ENCODE peak calls at places on chromosomes 12 and 14, in ten cellular contexts. A, C, P, N, Q, J, W, X, O and B are unnamed samples.

GRCh38 chr12:133057446-133057845 is 20.1 kb downstream of the ZNF84 start:
- DNase-seq in C (peak; percentile 2), O (no peak), Q (peak; percentile 10), P (no peak), A (no peak), J (no peak), X (no peak), W (no peak), N (no peak), B (no peak)

GRCh38 chr14:59360923-59361794 is 104.0 kb downstream of the GPR135 start:
- DNase-seq in O (no peak), J (peak; percentile 42), C (peak; percentile 82), X (no peak), P (peak; percentile 81), W (no peak), A (peak; percentile 28), N (peak; percentile 44), Q (peak; percentile 91), B (peak; percentile 74)

GRCh38 chr12:94098466-94098865 is 49.9 kb upstream of the PLXNC1 start:
- DNase-seq in P (no peak), W (no peak), A (no peak), O (no peak), X (no peak), Q (peak; percentile 33), N (no peak), J (no peak), C (peak; percentile 71), B (no peak)

GRCh38 chr14:38900887-38901286 is 202.1 kb downstream of the SEC23A start:
- DNase-seq in X (no peak), N (no peak), Q (no peak), O (no peak), C (no peak), J (no peak), A (no peak), W (no peak), P (no peak), B (no peak)

GRCh38 chr14:25150934-25151790 is 101.2 kb upstream of the STXBP6 start:
- DNase-seq in Q (peak; percentile 71), X (peak; percentile 63), C (peak; percentile 71), P (no peak), J (no peak), N (no peak), A (no peak), O (no peak), W (no peak), B (no peak)

GRCh38 chr14:34111505-34111904 is 160.6 kb upstream of the EGLN3 start:
- DNase-seq in O (no peak), X (no peak), Q (no peak), J (no peak), A (no peak), N (no peak), P (no peak), W (no peak), C (no peak), B (no peak)

GRCh38 chr12:71195338-71195896 is 37.6 kb upstream of the TSPAN8 start:
- DNase-seq in W (no peak), C (no peak), Q (no peak), O (no peak), J (no peak), X (no peak), P (no peak), N (no peak), A (no peak), B (peak; percentile 40)

GRCh38 chr14:34981743-34982420 is 910 bp upstream of the SRP54 start:
- DNase-seq in P (peak; percentile 79), Q (peak; percentile 84), C (peak; percentile 50), O (peak; percentile 59), X (peak; percentile 64), J (no peak), W (no peak), A (peak; percentile 32), N (no peak), B (no peak)

GRCh38 chr12:46261658-46262057 is 7.2 kb downstream of the SLC38A1 start:
- DNase-seq in O (no peak), P (no peak), A (no peak), C (no peak), N (no peak), J (no peak), X (no peak), Q (no peak), W (no peak), B (no peak)

GRCh38 chr12:4387607-4388006 is 8.1 kb upstream of the FGF23 start:
- DNase-seq in O (no peak), N (no peak), Q (no peak), C (no peak), P (no peak), X (no peak), W (no peak), A (no peak), J (no peak), B (no peak)

GRCh38 chr12:4388662-4389061 is 9.2 kb upstream of the FGF23 start:
- DNase-seq in J (no peak), A (no peak), W (no peak), C (no peak), P (no peak), O (no peak), X (no peak), Q (no peak), N (no peak), B (no peak)

GRCh38 chr12:4388032-4388431 is 8.5 kb upstream of the FGF23 start:
- DNase-seq in C (no peak), N (no peak), P (no peak), X (no peak), W (no peak), Q (no peak), J (no peak), A (no peak), O (no peak), B (no peak)

GRCh38 chr12:4383304-4383865 is 3.9 kb upstream of the FGF23 start:
- DNase-seq in W (peak; percentile 94), P (no peak), A (no peak), C (no peak), N (no peak), Q (no peak), J (no peak), O (no peak), X (peak; percentile 63), B (no peak)

GRCh38 chr12:4386756-4387155 is 7.2 kb upstream of the FGF23 start:
- DNase-seq in O (no peak), A (no peak), J (no peak), X (no peak), P (no peak), W (no peak), Q (no peak), N (no peak), C (no peak), B (no peak)
- H3K4me1 ChIP-seq in O (no peaks in the 10 kb centered on the region), A (no peaks in the 10 kb centered on the region), J (no peaks in the 10 kb centered on the region), X (no peaks in the 10 kb centered on the region), P (no peaks in the 10 kb centered on the region), W (no peaks in the 10 kb centered on the region), Q (no peaks in the 10 kb centered on the region), N (no peaks in the 10 kb centered on the region), C (no peaks in the 10 kb centered on the region), B (no peaks in the 10 kb centered on the region)

DNA sequence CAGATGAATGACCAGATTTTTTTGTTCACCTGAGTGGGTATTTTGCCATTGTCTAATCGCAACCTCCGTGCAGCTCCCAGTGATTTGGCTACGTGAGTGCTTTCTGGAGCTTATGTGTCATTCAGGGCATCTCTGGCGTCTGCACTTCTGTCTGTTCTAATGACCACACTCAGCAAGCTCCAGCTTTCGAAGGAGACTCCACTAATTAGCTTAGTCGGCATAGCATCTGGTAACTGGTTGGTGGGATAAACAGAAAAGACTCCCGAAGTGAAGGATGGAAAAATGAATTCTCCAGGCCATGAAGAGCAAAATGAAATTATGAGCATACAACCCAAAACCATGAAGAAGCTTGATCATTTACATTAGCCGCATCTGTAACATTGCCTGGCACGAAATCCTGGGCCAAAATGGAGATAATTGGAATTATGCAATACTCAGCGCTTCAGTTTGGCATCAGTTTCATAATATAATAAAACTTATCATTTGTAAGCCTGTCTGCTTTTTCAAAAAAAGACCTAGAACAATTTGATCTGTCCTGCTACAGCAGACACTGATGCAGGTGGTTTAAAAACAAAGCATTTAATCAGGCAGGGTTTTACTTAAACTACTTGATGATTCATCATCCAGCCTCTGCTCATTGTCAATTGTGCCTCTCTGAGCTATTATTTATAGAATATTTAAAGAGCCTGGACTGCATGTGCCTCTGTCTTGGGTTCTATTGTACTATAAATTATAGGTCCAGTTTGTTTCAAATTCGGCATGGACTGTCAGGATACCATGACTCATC is 87.4 kb downstream of the SYT1 start:
- DNase-seq in N (no peak), O (no peak), W (no peak), A (no peak), Q (peak; percentile 9), X (peak; percentile 18), P (no peak), C (no peak), J (no peak), B (no peak)
- H3K4me3 ChIP-seq in N (no peak overlapping the region), O (no peak overlapping the region), W (no peak overlapping the region), A (no peak overlapping the region), Q (no peak overlapping the region), X (no peak overlapping the region), P (no peak overlapping the region), C (no peak overlapping the region), J (no peak overlapping the region), B (no peak overlapping the region)

DNA sequence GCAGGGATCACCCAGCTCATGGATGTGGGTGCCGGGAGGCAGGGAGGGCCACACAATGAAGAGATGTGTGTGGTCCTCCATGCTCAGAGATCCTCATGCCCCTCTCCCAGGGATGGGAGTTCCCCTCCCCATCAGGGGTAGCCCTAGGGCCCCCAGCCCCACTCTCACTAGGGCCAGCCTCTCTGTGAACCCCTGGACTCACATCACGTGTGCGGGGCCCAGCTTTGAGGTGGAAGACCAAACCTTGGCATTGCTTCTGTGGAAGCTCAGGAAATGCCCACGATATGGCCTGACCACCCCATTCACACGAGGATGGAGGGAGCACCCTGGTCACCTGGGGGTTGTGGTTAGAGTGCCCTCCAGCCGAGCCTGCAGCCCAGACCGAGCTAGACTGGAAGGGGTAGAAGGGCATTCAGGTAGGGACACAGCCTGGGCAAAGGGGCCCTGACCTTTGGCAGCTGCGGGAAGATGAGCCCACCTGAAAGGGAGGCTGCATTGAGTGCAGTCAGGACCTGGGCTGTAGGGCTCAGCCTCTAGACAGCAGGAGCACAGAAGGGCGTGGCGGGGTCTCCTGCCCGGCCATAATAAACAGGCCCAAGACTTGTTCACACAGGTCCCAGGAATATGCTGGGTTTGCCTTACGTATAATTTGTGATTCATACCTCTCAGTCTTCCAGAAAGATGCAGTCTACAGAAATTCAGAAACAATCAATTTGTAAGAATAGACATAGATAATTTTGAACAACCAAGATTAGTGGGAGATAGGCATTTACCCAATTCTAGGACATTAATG is 34.8 kb upstream of the RCOR1 start:
- DNase-seq in C (no peak), A (no peak), Q (no peak), W (no peak), X (no peak), P (no peak), J (no peak), O (no peak), N (no peak), B (no peak)
- H3K4me1 ChIP-seq in C (peaks cover 1% of the 10 kb centered on the region), A (peaks cover 10% of the 10 kb centered on the region), Q (peaks cover 8% of the 10 kb centered on the region), W (peaks cover 3% of the 10 kb centered on the region), X (no peaks in the 10 kb centered on the region), P (peaks cover 9% of the 10 kb centered on the region), J (no peaks in the 10 kb centered on the region), O (peaks cover 5% of the 10 kb centered on the region), N (no peaks in the 10 kb centered on the region), B (peaks cover 4% of the 10 kb centered on the region)

DNA sequence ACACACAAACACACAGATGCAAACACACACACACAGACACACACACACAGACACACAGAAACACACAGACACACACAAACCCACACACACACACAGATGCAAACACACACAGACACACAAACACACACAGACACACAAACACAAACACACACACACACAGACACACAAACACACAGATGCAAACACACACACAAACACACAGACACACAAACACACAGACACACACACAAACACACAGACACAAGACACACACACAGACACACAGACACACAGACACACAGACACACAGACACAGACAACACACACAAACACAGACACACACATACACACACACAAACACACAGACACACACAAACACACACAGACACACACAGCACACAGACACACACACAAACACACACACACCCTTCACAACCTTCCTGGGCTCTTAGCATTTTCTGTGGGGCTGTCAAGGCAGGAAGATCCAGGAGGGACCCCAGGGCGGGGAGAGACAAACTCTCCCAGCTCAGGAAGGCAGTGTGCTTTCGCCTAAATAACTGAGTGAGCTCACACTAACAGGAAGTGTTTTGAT is 24.2 kb upstream of the INF2 start:
- DNase-seq in O (no peak), A (no peak), W (no peak), N (no peak), Q (peak; percentile 47), X (no peak), C (peak; percentile 33), J (no peak), P (no peak), B (no peak)
- H3K4me3 ChIP-seq in O (peak overlapping the region; percentile 43), A (no peak overlapping the region), W (no peak overlapping the region), N (no peak overlapping the region), Q (no peak overlapping the region), X (no peak overlapping the region), C (no peak overlapping the region), J (no peak overlapping the region), P (no peak overlapping the region), B (no peak overlapping the region)